ENCODE peak calls at places on chromosome 13, in seven cellular contexts. V is HCT116, B is H1, Z is SK-N-SH, O is GM12878, Y is HepG2, I is K562. E is an unnamed sample.

GRCh38 chr13:113863511-113864302 is at the start of gene GAS6:
- DNase-seq in I (peak; percentile 70), V (no peak), B (no peak), Z (peak; percentile 89), O (no peak), Y (no peak), E (peak; percentile 68)

GRCh38 chr13:104085611-104086010 is 1019.4 kb upstream of the SLC10A2 start:
- DNase-seq in Z (no peak), O (no peak), Y (no peak), B (no peak), V (no peak), I (no peak), E (no peak)

GRCh38 chr13:21075303-21076264 is 14.2 kb upstream of the LATS2 start:
- DNase-seq in I (no peak), O (no peak), V (no peak), B (no peak), Z (peak; percentile 48), Y (no peak), E (peak; percentile 12)

GRCh38 chr13:28046981-28047380 is 53.4 kb downstream of the FLT3 start:
- DNase-seq in B (no peak), Y (no peak), V (no peak), I (no peak), Z (no peak), O (no peak), E (no peak)

GRCh38 chr13:52615817-52616216 is 26.4 kb upstream of the HNRNPA1L2 start:
- DNase-seq in I (no peak), Z (no peak), V (no peak), O (no peak), B (no peak), Y (peak; percentile 43), E (no peak)

GRCh38 chr13:72126424-72126823 is 259.4 kb upstream of the DACH1 start:
- DNase-seq in I (no peak), Z (no peak), B (no peak), O (no peak), V (no peak), Y (no peak), E (no peak)

GRCh38 chr13:50914301-50914700 is 4.7 kb downstream of the RNASEH2B start:
- DNase-seq in V (no peak), Y (no peak), O (no peak), Z (no peak), B (no peak), I (no peak), E (no peak)

GRCh38 chr13:29502391-29503008 is 93.0 kb downstream of the SLC7A1 start:
- DNase-seq in Z (no peak), I (no peak), Y (no peak), B (no peak), V (no peak), O (no peak), E (no peak)

GRCh38 chr13:102870677-102871415 is 25.0 kb downstream of the ERCC5 start:
- DNase-seq in B (peak; percentile 33), V (peak; percentile 19), Y (peak; percentile 39), I (peak; percentile 38), O (no peak), Z (peak; percentile 79), E (peak; percentile 9)

GRCh38 chr13:73880365-73880764 is 253.8 kb downstream of the KLF12 start:
- DNase-seq in Z (no peak), Y (no peak), O (no peak), V (no peak), I (no peak), B (no peak), E (no peak)

GRCh38 chr13:21338651-21339278 is 120.3 kb downstream of the ZDHHC20 start:
- DNase-seq in I (no peak), Y (no peak), Z (no peak), B (no peak), V (no peak), O (no peak), E (peak; percentile 18)

GRCh38 chr13:41505209-41505835 is 48.0 kb downstream of the RGCC start:
- DNase-seq in B (no peak), I (no peak), O (no peak), V (no peak), Z (no peak), Y (no peak), E (peak; percentile 12)

GRCh38 chr13:114310961-114311360 is 3.3 kb upstream of the CHAMP1 start:
- DNase-seq in Z (no peak), V (no peak), Y (no peak), I (no peak), B (no peak), O (no peak), E (no peak)

GRCh38 chr13:65260938-65261880 is 1968.9 kb downstream of the PCDH9 start:
- DNase-seq in I (no peak), B (no peak), O (no peak), Z (no peak), V (no peak), Y (no peak), E (no peak)

GRCh38 chr13:79307866-79308298 is 98.2 kb downstream of the RBM26 start:
- DNase-seq in V (no peak), B (no peak), O (no peak), I (no peak), Z (no peak), Y (no peak), E (peak; percentile 5)

GRCh38 chr13:37340911-37341670 is 235.6 kb upstream of the CSNK1A1L start:
- DNase-seq in O (no peak), B (no peak), Z (no peak), Y (no peak), V (no peak), I (no peak), E (no peak)

GRCh38 chr13:78239681-78240080 is 321.1 kb upstream of the EDNRB start:
- DNase-seq in V (no peak), I (no peak), Y (no peak), O (no peak), Z (no peak), B (no peak), E (no peak)

GRCh38 chr13:99384468-99384867 is 77.3 kb upstream of the GPR183 start:
- DNase-seq in O (no peak), I (no peak), Y (no peak), V (no peak), B (no peak), Z (no peak), E (no peak)
- TF ChIP-seq JUND in O (no peak), I (no peak), Y (no peak), V (no peak), B (no peak), Z (no peak), E (no peak)

GRCh38 chr13:30904043-30904442 is 2.0 kb upstream of the MEDAG start:
- DNase-seq in O (no peak), Z (no peak), Y (no peak), V (no peak), B (no peak), I (no peak), E (no peak)

GRCh38 chr13:30908416-30908980 is 2.4 kb downstream of the MEDAG start:
- DNase-seq in I (no peak), Y (no peak), O (no peak), B (no peak), V (no peak), Z (peak; percentile 65), E (no peak)

GRCh38 chr13:30905932-30906383 is at the start of gene MEDAG:
- DNase-seq in Y (no peak), V (no peak), B (no peak), O (no peak), Z (no peak), I (no peak), E (no peak)

GRCh38 chr13:30906411-30906990 is 430 bp downstream of the MEDAG start:
- DNase-seq in V (no peak), O (no peak), I (no peak), B (no peak), Z (no peak), Y (no peak), E (no peak)

GRCh38 chr13:30907167-30907761 is 1.2 kb downstream of the MEDAG start:
- DNase-seq in Z (peak; percentile 52), Y (peak; percentile 6), B (no peak), O (no peak), I (no peak), V (no peak), E (no peak)
- TF ChIP-seq JUND in Z (no peak), Y (no peak), B (no peak), O (no peak), I (no peak), V (no peak), E (no peak)

DNA sequence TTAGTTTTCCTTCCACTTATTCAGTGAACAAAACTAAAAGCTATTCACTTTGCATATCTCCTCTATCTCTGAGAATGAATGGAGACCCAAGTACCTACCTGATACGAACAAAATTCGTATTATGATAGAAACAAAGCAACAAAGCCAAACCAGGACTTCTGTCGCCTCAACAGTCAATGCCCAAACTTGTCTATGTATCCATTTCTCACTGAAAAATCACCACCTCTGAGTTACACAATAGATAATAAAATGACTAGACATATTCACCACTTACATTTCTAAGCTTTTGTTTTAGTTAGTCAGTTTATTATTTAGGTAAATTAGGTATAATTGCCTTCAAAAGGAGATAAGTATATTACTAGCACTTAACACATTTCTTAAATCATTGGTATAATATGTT is 67.7 kb downstream of the CAB39L start:
- DNase-seq in I (no peak), V (no peak), O (no peak), B (no peak), Z (no peak), Y (no peak), E (no peak)
- TF ChIP-seq JUND in I (no peak), V (no peak), O (no peak), B (no peak), Z (no peak), Y (no peak), E (no peak)

GRCh38 chr13:48530833-48531232 is 2.0 kb downstream of the RCBTB2 start:
- DNase-seq in I (no peak), Z (no peak), V (no peak), B (no peak), O (peak; percentile 47), Y (no peak), E (no peak)
- TF ChIP-seq JUND in I (no peak), Z (no peak), V (no peak), B (no peak), O (no peak), Y (no peak), E (no peak)

GRCh38 chr13:110713642-110713952 is at the start of gene ING1:
- DNase-seq in V (no peak), I (no peak), Z (no peak), B (no peak), O (no peak), Y (no peak), E (peak; percentile 71)
- TF ChIP-seq JUND in V (no peak), I (no peak), Z (no peak), B (no peak), O (no peak), Y (no peak), E (no peak)

E was measured in T47D.